ENCODE peak calls at places on chromosomes 13 and 19, in five cellular contexts. One of them, this sample, is unnamed.

GRCh38 chr19:49749771-49750170 is 13.3 kb downstream of the TSKS start:
- DNase-seq in heart left ventricle: no peak
- DNase-seq in kidney epithelial cell: no peak
- DNase-seq in lower lobe of right lung: no peak
- DNase-seq in choroid plexus epithelial cell: no peak
- DNase-seq in this sample: no peak

GRCh38 chr19:13699786-13700185 is 64.5 kb upstream of the MRI1 start:
- DNase-seq in heart left ventricle: no peak
- DNase-seq in kidney epithelial cell: no peak
- DNase-seq in lower lobe of right lung: no peak
- DNase-seq in choroid plexus epithelial cell: no peak
- DNase-seq in this sample: no peak

GRCh38 chr19:5823579-5824281 is 15.8 kb downstream of the FUT6 start:
- DNase-seq in heart left ventricle: no peak
- DNase-seq in kidney epithelial cell: no peak
- DNase-seq in lower lobe of right lung: no peak
- DNase-seq in choroid plexus epithelial cell: no peak
- DNase-seq in this sample: no peak

GRCh38 chr13:37640499-37640898 is 41.9 kb upstream of the POSTN start:
- DNase-seq in heart left ventricle: no peak
- DNase-seq in kidney epithelial cell: peak; percentile 32
- DNase-seq in lower lobe of right lung: no peak
- DNase-seq in choroid plexus epithelial cell: peak; percentile 94
- DNase-seq in this sample: no peak

GRCh38 chr19:49823472-49823871 is 5.4 kb downstream of the MED25 start:
- DNase-seq in heart left ventricle: no peak
- DNase-seq in kidney epithelial cell: no peak
- DNase-seq in lower lobe of right lung: no peak
- DNase-seq in choroid plexus epithelial cell: no peak
- DNase-seq in this sample: no peak

GRCh38 chr13:37097008-37097579 is 8.4 kb downstream of the CSNK1A1L start:
- DNase-seq in heart left ventricle: no peak
- DNase-seq in kidney epithelial cell: no peak
- DNase-seq in lower lobe of right lung: no peak
- DNase-seq in choroid plexus epithelial cell: no peak
- DNase-seq in this sample: peak; percentile 14

GRCh38 chr13:75333103-75333502 is 148.9 kb downstream of the TBC1D4 start:
- DNase-seq in heart left ventricle: no peak
- DNase-seq in kidney epithelial cell: peak; percentile 2
- DNase-seq in lower lobe of right lung: no peak
- DNase-seq in choroid plexus epithelial cell: no peak
- DNase-seq in this sample: no peak

GRCh38 chr19:58575183-58576041 is 2.3 kb upstream of the MZF1 start:
- DNase-seq in heart left ventricle: peak; percentile 95
- DNase-seq in kidney epithelial cell: no peak
- DNase-seq in lower lobe of right lung: peak; percentile 93
- DNase-seq in choroid plexus epithelial cell: peak; percentile 94
- DNase-seq in this sample: no peak

GRCh38 chr19:56748443-56748842 is 76.9 kb upstream of the ZNF835 start:
- DNase-seq in heart left ventricle: no peak
- DNase-seq in kidney epithelial cell: no peak
- DNase-seq in lower lobe of right lung: no peak
- DNase-seq in choroid plexus epithelial cell: peak; percentile 18
- DNase-seq in this sample: no peak

GRCh38 chr19:12985049-12985776 is 10.1 kb upstream of the NFIX start:
- DNase-seq in heart left ventricle: peak; percentile 70
- DNase-seq in kidney epithelial cell: no peak
- DNase-seq in lower lobe of right lung: no peak
- DNase-seq in choroid plexus epithelial cell: peak; percentile 50
- DNase-seq in this sample: no peak

GRCh38 chr19:14400913-14401312 is 18.2 kb downstream of the DDX39A start:
- DNase-seq in heart left ventricle: no peak
- DNase-seq in kidney epithelial cell: peak; percentile 56
- DNase-seq in lower lobe of right lung: no peak
- DNase-seq in choroid plexus epithelial cell: no peak
- DNase-seq in this sample: no peak

GRCh38 chr19:33891773-33892172 is 95.1 kb downstream of the KCTD15 start:
- DNase-seq in heart left ventricle: no peak
- DNase-seq in kidney epithelial cell: no peak
- DNase-seq in lower lobe of right lung: no peak
- DNase-seq in choroid plexus epithelial cell: no peak
- DNase-seq in this sample: no peak

GRCh38 chr19:17385878-17386611 is 8.0 kb downstream of the CCDC194 start:
- DNase-seq in heart left ventricle: peak; percentile 66
- DNase-seq in kidney epithelial cell: no peak
- DNase-seq in lower lobe of right lung: peak; percentile 79
- DNase-seq in choroid plexus epithelial cell: peak; percentile 65
- DNase-seq in this sample: no peak

GRCh38 chr19:19421326-19421725 is 15.9 kb downstream of the GATAD2A start:
- DNase-seq in heart left ventricle: no peak
- DNase-seq in kidney epithelial cell: no peak
- DNase-seq in lower lobe of right lung: no peak
- DNase-seq in choroid plexus epithelial cell: no peak
- DNase-seq in this sample: no peak

GRCh38 chr13:72304121-72304745 is 423.2 kb downstream of the MZT1 start:
- DNase-seq in heart left ventricle: no peak
- DNase-seq in kidney epithelial cell: no peak
- DNase-seq in lower lobe of right lung: no peak
- DNase-seq in choroid plexus epithelial cell: peak; percentile 75
- DNase-seq in this sample: peak; percentile 12

GRCh38 chr13:48749699-48750473 is 96.2 kb downstream of the CYSLTR2 start:
- DNase-seq in heart left ventricle: peak; percentile 90
- DNase-seq in kidney epithelial cell: peak; percentile 95
- DNase-seq in lower lobe of right lung: peak; percentile 65
- DNase-seq in choroid plexus epithelial cell: peak; percentile 99
- DNase-seq in this sample: peak; percentile 82
- H3K4me3 ChIP-seq in heart left ventricle: no peak overlapping the region
- H3K4me3 ChIP-seq in kidney epithelial cell: no peak overlapping the region
- H3K4me3 ChIP-seq in lower lobe of right lung: no peak overlapping the region
- H3K4me3 ChIP-seq in choroid plexus epithelial cell: no peak overlapping the region
- H3K4me3 ChIP-seq in this sample: no peak overlapping the region

DNA sequence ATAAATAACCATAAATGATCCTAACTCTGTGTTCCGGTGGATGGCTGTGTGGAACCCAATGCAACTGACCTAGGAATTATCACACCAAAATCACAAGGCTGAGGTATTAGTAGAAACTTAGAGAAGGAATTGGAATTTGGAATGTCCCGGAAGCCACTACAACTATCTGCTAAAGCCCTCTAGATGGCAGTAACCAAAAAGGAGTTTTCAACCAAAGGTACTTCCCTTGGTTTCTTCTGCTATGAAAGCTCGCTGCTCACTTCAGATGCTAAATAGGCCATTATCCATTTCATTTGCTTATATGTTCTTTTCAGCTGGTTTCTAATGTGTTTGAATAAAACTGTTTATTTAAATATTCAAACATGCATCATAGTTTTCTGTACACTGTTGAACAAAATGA is 1589.1 kb upstream of the SPRY2 start:
- DNase-seq in heart left ventricle: no peak
- DNase-seq in kidney epithelial cell: peak; percentile 9
- DNase-seq in lower lobe of right lung: no peak
- DNase-seq in choroid plexus epithelial cell: peak; percentile 71
- DNase-seq in this sample: no peak
- TF ChIP-seq CTCF in heart left ventricle: peak; percentile 34
- TF ChIP-seq CTCF in kidney epithelial cell: peak; percentile 63
- TF ChIP-seq CTCF in lower lobe of right lung: peak; percentile 29
- TF ChIP-seq CTCF in choroid plexus epithelial cell: peak; percentile 69
- TF ChIP-seq CTCF in this sample: no peak

GRCh38 chr19:51025401-51025800 is 1.0 kb downstream of the KLK11 start:
- DNase-seq in heart left ventricle: no peak
- DNase-seq in kidney epithelial cell: no peak
- DNase-seq in lower lobe of right lung: no peak
- DNase-seq in choroid plexus epithelial cell: no peak
- DNase-seq in this sample: no peak
- H3K4me3 ChIP-seq in heart left ventricle: no peak overlapping the region
- H3K4me3 ChIP-seq in kidney epithelial cell: no peak overlapping the region
- H3K4me3 ChIP-seq in lower lobe of right lung: no peak overlapping the region
- H3K4me3 ChIP-seq in choroid plexus epithelial cell: no peak overlapping the region
- H3K4me3 ChIP-seq in this sample: no peak overlapping the region

GRCh38 chr13:112330066-112330465 is 46.1 kb upstream of the SPACA7 start:
- DNase-seq in heart left ventricle: no peak
- DNase-seq in kidney epithelial cell: no peak
- DNase-seq in lower lobe of right lung: no peak
- DNase-seq in choroid plexus epithelial cell: no peak
- DNase-seq in this sample: no peak

GRCh38 chr13:112328936-112329335 is 47.2 kb upstream of the SPACA7 start:
- DNase-seq in heart left ventricle: no peak
- DNase-seq in kidney epithelial cell: no peak
- DNase-seq in lower lobe of right lung: no peak
- DNase-seq in choroid plexus epithelial cell: no peak
- DNase-seq in this sample: no peak

GRCh38 chr13:112331675-112332074 is 44.5 kb upstream of the SPACA7 start:
- DNase-seq in heart left ventricle: no peak
- DNase-seq in kidney epithelial cell: no peak
- DNase-seq in lower lobe of right lung: no peak
- DNase-seq in choroid plexus epithelial cell: no peak
- DNase-seq in this sample: no peak

GRCh38 chr13:112329376-112329775 is 46.8 kb upstream of the SPACA7 start:
- DNase-seq in heart left ventricle: no peak
- DNase-seq in kidney epithelial cell: no peak
- DNase-seq in lower lobe of right lung: no peak
- DNase-seq in choroid plexus epithelial cell: no peak
- DNase-seq in this sample: no peak

DNA sequence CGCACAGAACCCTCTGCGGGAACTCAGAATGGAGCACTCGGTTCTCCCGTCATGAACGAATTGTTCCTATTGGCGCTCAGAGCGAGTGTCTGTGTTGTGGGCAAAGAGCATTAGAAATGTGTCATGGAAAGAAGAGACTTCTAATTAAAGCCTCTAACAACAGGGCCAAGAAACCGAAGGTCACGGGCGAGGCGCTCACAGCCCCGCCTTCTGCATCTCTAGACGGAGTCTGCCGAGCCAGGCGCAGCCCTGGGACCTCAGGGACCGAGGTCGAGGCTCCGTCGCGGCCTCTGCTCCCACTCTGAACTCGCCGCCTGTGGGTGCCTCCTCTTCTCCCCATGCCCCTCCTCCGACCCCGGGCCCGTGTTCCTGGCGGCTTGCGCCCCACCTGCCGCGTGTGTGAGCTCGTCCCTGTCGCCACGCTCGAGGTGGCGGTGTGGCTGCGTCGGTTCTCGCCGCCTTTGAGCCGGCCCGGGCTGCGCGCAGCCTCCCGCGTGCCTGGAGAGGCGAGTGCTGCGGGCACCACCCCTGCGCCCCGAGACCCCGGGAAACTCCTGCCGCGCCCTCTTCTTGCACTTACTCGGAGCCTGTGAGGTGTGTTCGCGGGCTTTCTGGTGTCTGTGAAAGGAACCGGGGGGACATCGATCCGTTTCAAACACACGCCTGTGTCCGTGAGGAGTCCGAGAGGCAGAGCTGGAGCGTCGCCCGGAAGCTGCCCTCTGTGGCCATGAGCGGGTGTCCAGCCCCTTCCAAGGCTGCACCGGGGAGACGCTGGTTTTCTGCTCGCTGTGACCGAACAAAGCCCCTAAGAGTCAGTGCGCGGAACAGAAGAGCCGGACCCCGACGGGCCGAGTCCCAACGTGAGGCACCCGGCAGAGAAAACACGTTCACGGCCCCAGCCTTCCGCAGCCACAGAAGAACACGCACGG is 45.4 kb upstream of the SPACA7 start:
- DNase-seq in heart left ventricle: peak; percentile 39
- DNase-seq in kidney epithelial cell: no peak
- DNase-seq in lower lobe of right lung: no peak
- DNase-seq in choroid plexus epithelial cell: no peak
- DNase-seq in this sample: no peak
- TF ChIP-seq CTCF in heart left ventricle: no peak
- TF ChIP-seq CTCF in kidney epithelial cell: no peak
- TF ChIP-seq CTCF in lower lobe of right lung: no peak
- TF ChIP-seq CTCF in choroid plexus epithelial cell: no peak
- TF ChIP-seq CTCF in this sample: no peak

DNA sequence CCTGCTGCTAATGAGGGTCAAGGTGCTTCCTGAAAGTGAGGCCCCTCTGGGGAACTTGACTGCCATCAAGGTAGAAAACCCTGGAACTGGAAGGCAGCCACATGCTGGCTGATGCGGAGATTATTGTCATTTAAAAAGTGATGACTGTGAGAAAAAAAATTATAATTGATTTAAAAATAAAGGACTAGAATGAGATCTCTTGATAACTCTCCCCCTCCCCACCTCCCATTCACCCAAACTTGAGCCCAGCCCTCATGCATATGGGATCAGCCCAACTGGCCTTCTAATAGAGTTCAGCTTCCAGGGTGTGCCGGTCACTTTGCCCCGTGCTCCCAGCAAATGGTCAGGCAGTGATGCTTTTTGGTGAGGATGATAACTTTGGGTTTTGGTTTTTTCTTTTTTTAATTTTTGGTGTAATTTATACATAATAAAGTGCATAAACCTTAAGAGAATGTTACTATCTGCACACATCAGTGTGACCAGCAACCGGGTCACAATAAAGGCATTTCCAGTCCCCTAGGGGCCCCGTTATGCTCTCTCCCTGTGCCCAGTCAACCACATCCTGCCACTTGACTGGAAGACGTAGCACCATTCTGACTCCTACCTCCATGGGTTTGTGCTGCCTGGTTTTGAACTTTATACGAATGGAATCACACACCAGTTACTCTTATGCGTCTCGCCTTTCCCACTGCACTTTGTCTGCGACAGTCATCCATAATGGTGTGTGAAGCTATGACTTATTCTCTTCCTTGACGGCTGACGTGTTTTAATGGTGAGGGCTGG is 187.9 kb downstream of the USP12 start:
- DNase-seq in heart left ventricle: no peak
- DNase-seq in kidney epithelial cell: no peak
- DNase-seq in lower lobe of right lung: no peak
- DNase-seq in choroid plexus epithelial cell: no peak
- DNase-seq in this sample: no peak
- H3K4me3 ChIP-seq in heart left ventricle: no peak overlapping the region
- H3K4me3 ChIP-seq in kidney epithelial cell: no peak overlapping the region
- H3K4me3 ChIP-seq in lower lobe of right lung: no peak overlapping the region
- H3K4me3 ChIP-seq in choroid plexus epithelial cell: no peak overlapping the region
- H3K4me3 ChIP-seq in this sample: no peak overlapping the region

GRCh38 chr19:42125536-42125935 is 6.7 kb downstream of the POU2F2 start:
- DNase-seq in heart left ventricle: no peak
- DNase-seq in kidney epithelial cell: no peak
- DNase-seq in lower lobe of right lung: no peak
- DNase-seq in choroid plexus epithelial cell: no peak
- DNase-seq in this sample: no peak
- TF ChIP-seq CTCF in heart left ventricle: no peak
- TF ChIP-seq CTCF in kidney epithelial cell: no peak
- TF ChIP-seq CTCF in lower lobe of right lung: no peak
- TF ChIP-seq CTCF in choroid plexus epithelial cell: no peak
- TF ChIP-seq CTCF in this sample: no peak

DNA sequence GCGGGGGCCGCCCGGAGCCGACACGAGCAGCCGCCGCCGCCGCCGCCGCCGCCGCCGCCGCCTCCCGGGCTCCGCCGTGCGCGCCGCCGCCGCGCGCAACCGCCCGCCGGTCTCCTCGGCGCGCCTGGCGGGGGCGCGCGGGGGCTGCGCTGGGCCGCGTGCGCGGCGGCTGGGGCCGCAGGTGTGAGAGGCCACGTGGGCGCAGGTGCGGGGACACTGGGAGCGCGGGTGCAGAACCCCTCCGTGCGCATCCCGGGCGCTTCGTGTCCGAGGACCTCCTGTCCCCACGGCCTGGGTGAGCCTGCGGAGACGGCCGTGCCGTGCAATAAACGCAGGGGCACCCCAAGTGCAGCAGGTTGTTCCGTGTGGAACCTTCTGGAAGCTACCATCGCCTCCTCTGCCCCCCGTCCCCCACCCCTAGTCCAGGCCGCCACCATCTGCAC is at the start of gene LINGO3:
- DNase-seq in heart left ventricle: no peak
- DNase-seq in kidney epithelial cell: no peak
- DNase-seq in lower lobe of right lung: no peak
- DNase-seq in choroid plexus epithelial cell: no peak
- DNase-seq in this sample: no peak
- H3K4me3 ChIP-seq in heart left ventricle: no peak within 1 kb of the TSS
- H3K4me3 ChIP-seq in kidney epithelial cell: no peak within 1 kb of the TSS
- H3K4me3 ChIP-seq in lower lobe of right lung: peak within 1 kb of the TSS; percentile 19
- H3K4me3 ChIP-seq in choroid plexus epithelial cell: peak within 1 kb of the TSS; percentile 20
- H3K4me3 ChIP-seq in this sample: peak within 1 kb of the TSS; percentile 38